ENCODE peak calls at places on chromosomes 3 and 15, in ten cellular contexts. One of them, this sample, is unnamed. For H3K4me1, the result is how much of the 10 kb centered on the place peaks cover.

GRCh38 chr3:125128861-125129501 is 73.2 kb upstream of the HEG1 start:
- DNase-seq in colonic mucosa: no peak
- DNase-seq in pancreas: no peak
- DNase-seq in A549: no peak
- DNase-seq in heart left ventricle: peak
- DNase-seq in OCI-LY7: no peak
- DNase-seq in lung: peak
- DNase-seq in HCT116: no peak
- DNase-seq in ascending aorta: no peak
- DNase-seq in GM23338: no peak
- DNase-seq in this sample: no peak

GRCh38 chr15:48537277-48538113 is 108.0 kb downstream of the FBN1 start:
- DNase-seq in GM23338: no peak
- DNase-seq in OCI-LY7: no peak
- DNase-seq in colonic mucosa: no peak
- DNase-seq in HCT116: no peak
- DNase-seq in ascending aorta: no peak
- DNase-seq in heart left ventricle: no peak
- DNase-seq in pancreas: no peak
- DNase-seq in lung: no peak
- DNase-seq in A549: no peak
- DNase-seq in this sample: no peak

GRCh38 chr3:146491303-146491702 is 21.9 kb upstream of the PLSCR2 start:
- DNase-seq in colonic mucosa: no peak
- DNase-seq in ascending aorta: no peak
- DNase-seq in A549: no peak
- DNase-seq in OCI-LY7: no peak
- DNase-seq in HCT116: no peak
- DNase-seq in GM23338: no peak
- DNase-seq in heart left ventricle: no peak
- DNase-seq in pancreas: no peak
- DNase-seq in lung: no peak
- DNase-seq in this sample: no peak

GRCh38 chr3:152403632-152404066 is 134.9 kb downstream of the MBNL1 start:
- DNase-seq in OCI-LY7: no peak
- DNase-seq in HCT116: no peak
- DNase-seq in colonic mucosa: no peak
- DNase-seq in lung: peak
- DNase-seq in pancreas: no peak
- DNase-seq in A549: no peak
- DNase-seq in GM23338: no peak
- DNase-seq in ascending aorta: peak
- DNase-seq in heart left ventricle: peak
- DNase-seq in this sample: peak

GRCh38 chr3:160829486-160830009 is 73.5 kb downstream of the PPM1L start:
- DNase-seq in colonic mucosa: no peak
- DNase-seq in OCI-LY7: no peak
- DNase-seq in heart left ventricle: no peak
- DNase-seq in pancreas: no peak
- DNase-seq in A549: no peak
- DNase-seq in ascending aorta: no peak
- DNase-seq in lung: no peak
- DNase-seq in GM23338: no peak
- DNase-seq in HCT116: no peak
- DNase-seq in this sample: no peak

GRCh38 chr3:51678186-51678585 is 7.1 kb downstream of the TEX264 start:
- DNase-seq in lung: no peak
- DNase-seq in colonic mucosa: no peak
- DNase-seq in heart left ventricle: no peak
- DNase-seq in ascending aorta: no peak
- DNase-seq in A549: no peak
- DNase-seq in GM23338: no peak
- DNase-seq in HCT116: no peak
- DNase-seq in pancreas: no peak
- DNase-seq in OCI-LY7: no peak
- DNase-seq in this sample: no peak

GRCh38 chr3:129838086-129838485 is 55.4 kb downstream of the TMCC1 start:
- DNase-seq in ascending aorta: no peak
- DNase-seq in lung: no peak
- DNase-seq in colonic mucosa: no peak
- DNase-seq in HCT116: no peak
- DNase-seq in OCI-LY7: no peak
- DNase-seq in A549: no peak
- DNase-seq in GM23338: peak
- DNase-seq in heart left ventricle: no peak
- DNase-seq in pancreas: no peak
- DNase-seq in this sample: no peak

GRCh38 chr3:81554348-81554747 is 207.1 kb downstream of the GBE1 start:
- DNase-seq in GM23338: no peak
- DNase-seq in HCT116: no peak
- DNase-seq in pancreas: no peak
- DNase-seq in lung: no peak
- DNase-seq in colonic mucosa: no peak
- DNase-seq in ascending aorta: no peak
- DNase-seq in heart left ventricle: no peak
- DNase-seq in A549: no peak
- DNase-seq in OCI-LY7: no peak
- DNase-seq in this sample: no peak

GRCh38 chr15:31292391-31293020 is 34.1 kb upstream of the KLF13 start:
- DNase-seq in colonic mucosa: no peak
- DNase-seq in A549: no peak
- DNase-seq in pancreas: no peak
- DNase-seq in GM23338: no peak
- DNase-seq in OCI-LY7: no peak
- DNase-seq in lung: peak
- DNase-seq in ascending aorta: no peak
- DNase-seq in heart left ventricle: peak
- DNase-seq in HCT116: no peak
- DNase-seq in this sample: no peak

DNA sequence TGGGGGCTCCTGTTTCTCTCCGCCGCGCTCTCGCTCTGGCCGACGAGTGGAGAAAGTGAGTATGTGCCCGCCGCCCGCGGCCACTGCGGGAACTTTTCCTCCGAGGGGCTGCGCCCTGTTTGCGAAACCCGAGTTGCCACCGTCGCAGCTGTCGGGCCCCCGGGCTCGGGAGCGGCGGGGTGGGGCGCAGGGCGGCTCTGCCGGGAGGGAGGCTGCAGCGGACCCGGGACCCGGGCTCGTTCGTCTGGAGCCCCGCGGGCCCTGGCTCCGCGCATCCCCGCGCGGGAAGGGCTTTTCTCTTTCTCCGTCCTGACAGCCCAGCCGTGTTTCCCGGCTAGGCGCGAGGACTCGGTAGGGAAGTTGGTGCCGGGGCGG is 1.3 kb downstream of the IGF1R start:
- DNase-seq in GM23338: no peak
- DNase-seq in HCT116: no peak
- DNase-seq in pancreas: peak
- DNase-seq in OCI-LY7: peak
- DNase-seq in colonic mucosa: peak
- DNase-seq in A549: peak
- DNase-seq in ascending aorta: peak
- DNase-seq in heart left ventricle: peak
- DNase-seq in lung: peak
- DNase-seq in this sample: peak
- H3K4me1 ChIP-seq in GM23338: under half
- H3K4me1 ChIP-seq in HCT116: under half
- H3K4me1 ChIP-seq in pancreas: under half
- H3K4me1 ChIP-seq in OCI-LY7: under half
- H3K4me1 ChIP-seq in colonic mucosa: under half
- H3K4me1 ChIP-seq in A549: under half
- H3K4me1 ChIP-seq in ascending aorta: under half
- H3K4me1 ChIP-seq in heart left ventricle: half or more
- H3K4me1 ChIP-seq in lung: under half
- H3K4me1 ChIP-seq in this sample: under half

GRCh38 chr15:27433604-27434003 is 462.6 kb downstream of the GABRG3 start:
- DNase-seq in HCT116: no peak
- DNase-seq in OCI-LY7: no peak
- DNase-seq in ascending aorta: no peak
- DNase-seq in lung: no peak
- DNase-seq in heart left ventricle: no peak
- DNase-seq in GM23338: no peak
- DNase-seq in colonic mucosa: no peak
- DNase-seq in A549: no peak
- DNase-seq in pancreas: no peak
- DNase-seq in this sample: no peak
- TF ChIP-seq CTCF in HCT116: no peak
- TF ChIP-seq CTCF in OCI-LY7: no peak
- TF ChIP-seq CTCF in ascending aorta: no peak
- TF ChIP-seq CTCF in lung: no peak
- TF ChIP-seq CTCF in heart left ventricle: no peak
- TF ChIP-seq CTCF in GM23338: no peak
- TF ChIP-seq CTCF in colonic mucosa: no peak
- TF ChIP-seq CTCF in A549: no peak
- TF ChIP-seq CTCF in pancreas: no peak
- TF ChIP-seq CTCF in this sample: no peak

GRCh38 chr15:89781891-89782618 is 5.9 kb downstream of the MESP2 start:
- DNase-seq in A549: no peak
- DNase-seq in ascending aorta: peak
- DNase-seq in lung: no peak
- DNase-seq in pancreas: no peak
- DNase-seq in GM23338: no peak
- DNase-seq in OCI-LY7: no peak
- DNase-seq in colonic mucosa: no peak
- DNase-seq in HCT116: peak
- DNase-seq in heart left ventricle: no peak
- DNase-seq in this sample: no peak

GRCh38 chr15:89784686-89784960 is 8.5 kb downstream of the MESP2 start:
- DNase-seq in heart left ventricle: no peak
- DNase-seq in HCT116: no peak
- DNase-seq in colonic mucosa: no peak
- DNase-seq in GM23338: no peak
- DNase-seq in OCI-LY7: no peak
- DNase-seq in A549: no peak
- DNase-seq in lung: no peak
- DNase-seq in pancreas: no peak
- DNase-seq in ascending aorta: no peak
- DNase-seq in this sample: no peak

GRCh38 chr15:89785064-89785770 is 9.1 kb downstream of the MESP2 start:
- DNase-seq in lung: no peak
- DNase-seq in HCT116: no peak
- DNase-seq in pancreas: no peak
- DNase-seq in colonic mucosa: peak
- DNase-seq in OCI-LY7: no peak
- DNase-seq in heart left ventricle: no peak
- DNase-seq in A549: peak
- DNase-seq in GM23338: no peak
- DNase-seq in ascending aorta: no peak
- DNase-seq in this sample: no peak

GRCh38 chr15:89783861-89784685 is 7.9 kb downstream of the MESP2 start:
- DNase-seq in pancreas: no peak
- DNase-seq in ascending aorta: no peak
- DNase-seq in colonic mucosa: peak
- DNase-seq in OCI-LY7: no peak
- DNase-seq in HCT116: no peak
- DNase-seq in lung: no peak
- DNase-seq in A549: no peak
- DNase-seq in heart left ventricle: no peak
- DNase-seq in GM23338: no peak
- DNase-seq in this sample: no peak

GRCh38 chr15:89783111-89783860 is 7.2 kb downstream of the MESP2 start:
- DNase-seq in A549: no peak
- DNase-seq in lung: no peak
- DNase-seq in HCT116: no peak
- DNase-seq in GM23338: peak
- DNase-seq in ascending aorta: no peak
- DNase-seq in heart left ventricle: no peak
- DNase-seq in pancreas: no peak
- DNase-seq in OCI-LY7: no peak
- DNase-seq in colonic mucosa: peak
- DNase-seq in this sample: no peak
- H3K27ac ChIP-seq in A549: no peak
- H3K27ac ChIP-seq in lung: no peak
- H3K27ac ChIP-seq in HCT116: no peak
- H3K27ac ChIP-seq in GM23338: no peak
- H3K27ac ChIP-seq in ascending aorta: no peak
- H3K27ac ChIP-seq in heart left ventricle: no peak
- H3K27ac ChIP-seq in pancreas: peak
- H3K27ac ChIP-seq in OCI-LY7: no peak
- H3K27ac ChIP-seq in colonic mucosa: peak
- H3K27ac ChIP-seq in this sample: no peak

DNA sequence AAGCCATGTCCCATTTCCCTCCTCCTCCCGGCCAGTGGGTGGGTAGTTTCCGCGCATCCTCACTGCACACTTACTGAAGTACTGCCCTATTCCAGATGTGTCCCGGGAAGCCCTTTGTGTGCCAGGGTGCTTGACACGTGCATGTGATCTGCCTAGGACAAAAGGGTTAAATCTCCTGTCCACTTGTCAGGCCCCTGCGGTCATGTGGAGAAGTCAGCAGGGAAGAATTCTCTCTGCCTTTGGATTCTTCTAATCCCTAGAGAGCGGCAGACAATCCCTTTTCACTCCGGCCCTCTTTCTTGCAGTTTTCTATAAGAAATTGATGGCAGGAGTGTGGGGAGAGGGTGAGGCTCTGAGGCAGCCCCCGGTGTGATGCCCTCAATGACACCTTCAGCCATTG is 19.8 kb downstream of the ST8SIA2 start:
- DNase-seq in GM23338: no peak
- DNase-seq in lung: no peak
- DNase-seq in pancreas: no peak
- DNase-seq in A549: no peak
- DNase-seq in ascending aorta: no peak
- DNase-seq in OCI-LY7: no peak
- DNase-seq in colonic mucosa: no peak
- DNase-seq in heart left ventricle: no peak
- DNase-seq in HCT116: no peak
- DNase-seq in this sample: no peak
- H3K4me1 ChIP-seq in GM23338: under half
- H3K4me1 ChIP-seq in lung: under half
- H3K4me1 ChIP-seq in pancreas: under half
- H3K4me1 ChIP-seq in A549: under half
- H3K4me1 ChIP-seq in ascending aorta: under half
- H3K4me1 ChIP-seq in OCI-LY7: under half
- H3K4me1 ChIP-seq in colonic mucosa: under half
- H3K4me1 ChIP-seq in heart left ventricle: under half
- H3K4me1 ChIP-seq in HCT116: under half
- H3K4me1 ChIP-seq in this sample: under half